ENCODE peak calls at places on chromosome 22, in eight cellular contexts. One of them, this sample, is unnamed.

GRCh38 chr22:36399473-36399780 is 11.7 kb upstream of the MYH9 start:
- DNase-seq in right cardiac atrium: no peak
- DNase-seq in iPS-NIHi11: no peak
- DNase-seq in HCT116: no peak
- DNase-seq in mucosa of gallbladder: no peak
- DNase-seq in anterior cingulate cortex: no peak
- DNase-seq in M059J: no peak
- DNase-seq in psoas muscle: no peak
- DNase-seq in this sample: no peak

GRCh38 chr22:45970709-45971388 is 6.1 kb downstream of the WNT7B start:
- DNase-seq in right cardiac atrium: no peak
- DNase-seq in iPS-NIHi11: no peak
- DNase-seq in HCT116: no peak
- DNase-seq in mucosa of gallbladder: no peak
- DNase-seq in anterior cingulate cortex: no peak
- DNase-seq in M059J: peak; percentile 80
- DNase-seq in psoas muscle: no peak
- DNase-seq in this sample: no peak

GRCh38 chr22:30005213-30005857 is 74.9 kb upstream of the HORMAD2 start:
- DNase-seq in right cardiac atrium: peak; percentile 87
- DNase-seq in iPS-NIHi11: peak; percentile 76
- DNase-seq in HCT116: peak; percentile 39
- DNase-seq in mucosa of gallbladder: peak; percentile 76
- DNase-seq in anterior cingulate cortex: peak; percentile 32
- DNase-seq in M059J: peak; percentile 66
- DNase-seq in psoas muscle: peak; percentile 73
- DNase-seq in this sample: peak; percentile 66

GRCh38 chr22:18076060-18076497 is 1.7 kb upstream of the PEX26 start:
- DNase-seq in right cardiac atrium: peak; percentile 73
- DNase-seq in iPS-NIHi11: peak; percentile 63
- DNase-seq in HCT116: peak; percentile 75
- DNase-seq in mucosa of gallbladder: peak; percentile 73
- DNase-seq in anterior cingulate cortex: peak; percentile 33
- DNase-seq in M059J: peak; percentile 83
- DNase-seq in psoas muscle: peak; percentile 62
- DNase-seq in this sample: no peak

GRCh38 chr22:30829901-30830550 is 135.4 kb downstream of the OSBP2 start:
- DNase-seq in right cardiac atrium: no peak
- DNase-seq in iPS-NIHi11: no peak
- DNase-seq in HCT116: peak; percentile 90
- DNase-seq in mucosa of gallbladder: no peak
- DNase-seq in anterior cingulate cortex: no peak
- DNase-seq in M059J: peak; percentile 89
- DNase-seq in psoas muscle: no peak
- DNase-seq in this sample: no peak

GRCh38 chr22:50247748-50248147 is 2.9 kb upstream of the TUBGCP6 start:
- DNase-seq in right cardiac atrium: no peak
- DNase-seq in iPS-NIHi11: peak; percentile 66
- DNase-seq in HCT116: peak; percentile 64
- DNase-seq in mucosa of gallbladder: peak; percentile 65
- DNase-seq in anterior cingulate cortex: no peak
- DNase-seq in M059J: no peak
- DNase-seq in psoas muscle: no peak
- DNase-seq in this sample: no peak

GRCh38 chr22:45579806-45580702 is 77.4 kb downstream of the FBLN1 start:
- DNase-seq in right cardiac atrium: peak; percentile 46
- DNase-seq in iPS-NIHi11: no peak
- DNase-seq in HCT116: no peak
- DNase-seq in mucosa of gallbladder: no peak
- DNase-seq in anterior cingulate cortex: no peak
- DNase-seq in M059J: no peak
- DNase-seq in psoas muscle: no peak
- DNase-seq in this sample: no peak

GRCh38 chr22:22770280-22770871 is 117.2 kb upstream of the IGLL5 start:
- DNase-seq in right cardiac atrium: peak; percentile 65
- DNase-seq in iPS-NIHi11: peak; percentile 73
- DNase-seq in HCT116: no peak
- DNase-seq in mucosa of gallbladder: peak; percentile 60
- DNase-seq in anterior cingulate cortex: no peak
- DNase-seq in M059J: peak; percentile 6
- DNase-seq in psoas muscle: no peak
- DNase-seq in this sample: no peak